ENCODE peak calls at places on chromosome 5, in six cellular contexts. F is astrocyte of the hippocampus; Y is stimulated activated CD8-positive, alpha-beta memory T cell treated with anti-CD3 and anti-CD28 coated beads, Interleukin-12 subunit alpha, Interleukin-12 subunit beta, amount 100 ng/mL, for 1 hour; W is HTR-8/SVneo; K is posterior cingulate gyrus; E is nucleus accumbens. M is an unnamed sample.

GRCh38 chr5:73826761-73827450 is 200.9 kb downstream of the ARHGEF28 start:
- DNase-seq in K (no peak), F (peak), E (no peak), Y (no peak), W (peak), M (peak)

GRCh38 chr5:98656106-98656795 is 117.2 kb upstream of the RGMB start:
- DNase-seq in K (no peak), E (no peak), W (no peak), Y (no peak), F (peak), M (no peak)

GRCh38 chr5:42756630-42757601 is at the start of gene CCDC152:
- DNase-seq in E (no peak), Y (peak), K (peak), F (peak), W (peak), M (no peak)

GRCh38 chr5:178234121-178234752 is 1.6 kb upstream of the PHYKPL start:
- DNase-seq in W (no peak), K (no peak), E (no peak), Y (no peak), F (no peak), M (no peak)

GRCh38 chr5:137611926-137612435 is 112.9 kb upstream of the SPOCK1 start:
- DNase-seq in E (no peak), W (no peak), Y (no peak), K (no peak), F (no peak), M (no peak)

GRCh38 chr5:138985256-138985655 is 110.1 kb upstream of the LRRTM2 start:
- DNase-seq in E (no peak), K (no peak), F (peak), W (no peak), Y (no peak), M (no peak)

GRCh38 chr5:8057764-8058163 is 188.8 kb downstream of the MTRR start:
- DNase-seq in K (no peak), W (no peak), Y (no peak), F (peak), E (no peak), M (no peak)

GRCh38 chr5:139671096-139671841 is 23.1 kb downstream of the CXXC5 start:
- DNase-seq in K (peak), Y (no peak), F (peak), E (peak), W (no peak), M (no peak)

GRCh38 chr5:159341914-159342313 is 11.6 kb upstream of the IL12B start:
- DNase-seq in F (peak), Y (peak), W (peak), K (peak), E (no peak), M (peak)

GRCh38 chr5:179265529-179266290 is 79.6 kb downstream of the ADAMTS2 start:
- DNase-seq in Y (no peak), W (peak), E (no peak), K (peak), F (peak), M (no peak)

GRCh38 chr5:418681-419121 is 24.3 kb upstream of the EXOC3 start:
- DNase-seq in K (peak), W (no peak), Y (no peak), E (no peak), F (no peak), M (no peak)

GRCh38 chr5:170571331-170571731 is 67.5 kb downstream of the KCNIP1 start:
- DNase-seq in Y (no peak), E (no peak), F (peak), W (peak), K (no peak), M (peak)

GRCh38 chr5:98994636-98995035 is 65.8 kb upstream of the CHD1 start:
- DNase-seq in F (no peak), K (no peak), Y (no peak), E (no peak), W (no peak), M (no peak)

GRCh38 chr5:91033370-91033769 is 349.7 kb downstream of the ARRDC3 start:
- DNase-seq in F (no peak), Y (no peak), K (no peak), W (no peak), E (no peak), M (no peak)

GRCh38 chr5:170632985-170633234 is 129.1 kb downstream of the KCNIP1 start:
- DNase-seq in Y (peak), E (no peak), W (peak), F (peak), K (peak), M (no peak)

GRCh38 chr5:124795829-124796228 is 49.4 kb upstream of the ZNF608 start:
- DNase-seq in Y (no peak), F (no peak), E (no peak), K (no peak), W (no peak), M (no peak)

GRCh38 chr5:103272377-103272776 is 13.8 kb downstream of the MACIR start:
- DNase-seq in K (no peak), E (no peak), F (peak), W (no peak), Y (no peak), M (no peak)

GRCh38 chr5:135433626-135434426 is 13.3 kb downstream of the DCANP1 start:
- DNase-seq in K (no peak), F (no peak), W (no peak), E (no peak), Y (no peak), M (no peak)

GRCh38 chr5:94432499-94432898 is 185.9 kb downstream of the KIAA0825 start:
- DNase-seq in E (no peak), W (no peak), Y (no peak), F (peak), K (no peak), M (no peak)

GRCh38 chr5:67015577-67016290 is 180.9 kb downstream of the CD180 start:
- DNase-seq in F (peak), K (no peak), E (no peak), Y (no peak), W (no peak), M (no peak)

GRCh38 chr5:51696122-51696521 is 312.9 kb downstream of the ISL1 start:
- DNase-seq in F (no peak), Y (no peak), K (no peak), W (no peak), E (no peak), M (no peak)

GRCh38 chr5:135473956-135474670 is 22.0 kb upstream of the TIFAB start:
- DNase-seq in Y (no peak), K (no peak), F (no peak), E (no peak), W (no peak), M (no peak)

GRCh38 chr5:141878186-141878770 is at the start of gene PCDH1:
- DNase-seq in F (peak), K (no peak), W (no peak), Y (no peak), E (peak), M (peak)

GRCh38 chr5:136212252-136212721 is 19.3 kb upstream of the SMIM32 start:
- DNase-seq in Y (peak), K (peak), E (no peak), W (peak), F (peak), M (peak)

GRCh38 chr5:180495991-180496741 is 2.0 kb downstream of the CNOT6 start:
- DNase-seq in W (no peak), K (no peak), F (no peak), E (no peak), Y (no peak), M (no peak)

GRCh38 chr5:172818081-172818480 is 16.0 kb upstream of the ERGIC1 start:
- DNase-seq in K (no peak), F (no peak), W (no peak), E (no peak), Y (no peak), M (no peak)

GRCh38 chr5:176497852-176498251 is 39.4 kb downstream of the RNF44 start:
- DNase-seq in W (no peak), F (peak), E (no peak), Y (no peak), K (no peak), M (no peak)

GRCh38 chr5:54909126-54909525 is 76.3 kb downstream of the ESM1 start:
- DNase-seq in E (no peak), K (no peak), F (no peak), Y (no peak), W (no peak), M (no peak)

GRCh38 chr5:107979272-107979671 is 308.5 kb upstream of the EFNA5 start:
- DNase-seq in Y (no peak), E (no peak), K (no peak), F (peak), W (no peak), M (no peak)

GRCh38 chr5:119016125-119016774 is 27.9 kb upstream of the DTWD2 start:
- DNase-seq in K (no peak), W (no peak), E (no peak), F (no peak), Y (no peak), M (no peak)

GRCh38 chr5:148805323-148806290 is 20.8 kb upstream of the ADRB2 start:
- DNase-seq in W (peak), K (no peak), F (peak), Y (no peak), E (no peak), M (no peak)

GRCh38 chr5:139649082-139649991 is 1.2 kb downstream of the CXXC5 start:
- DNase-seq in E (no peak), K (no peak), W (no peak), Y (no peak), F (peak), M (no peak)

GRCh38 chr5:10144040-10144439 is 105.6 kb downstream of the ATPSCKMT start:
- DNase-seq in W (no peak), K (no peak), Y (no peak), F (no peak), E (no peak), M (no peak)

GRCh38 chr5:79147076-79147475 is 35.5 kb downstream of the BHMT start:
- DNase-seq in F (no peak), E (no peak), Y (no peak), W (no peak), K (no peak), M (no peak)

GRCh38 chr5:6792911-6793451 is 79.7 kb downstream of the TENT4A start:
- DNase-seq in E (no peak), W (no peak), K (peak), F (no peak), Y (no peak), M (no peak)